ENCODE peak calls at places on chromosomes 16 and 17, in five cellular contexts. U is dorsolateral prefrontal cortex, S is stomach, W is cardiac muscle cell, F is transverse colon. C is an unnamed sample.
A peak's percentile ranks its signal among the peaks of the same experiment; 100 is the strongest.

GRCh38 chr17:17140590-17140980 is 65.5 kb downstream of the PLD6 start:
- DNase-seq in U (no peak), S (no peak), F (no peak), W (no peak), C (peak; percentile 40)

GRCh38 chr17:50636145-50636803 is 1.6 kb downstream of the ABCC3 start:
- DNase-seq in U (no peak), S (peak; percentile 56), F (no peak), W (no peak), C (peak; percentile 37)

GRCh38 chr16:79379083-79379482 is 221.5 kb downstream of the MAF start:
- DNase-seq in S (no peak), F (no peak), W (no peak), U (no peak), C (no peak)

GRCh38 chr17:14296511-14296910 is 4.4 kb upstream of the HS3ST3B1 start:
- DNase-seq in F (no peak), U (no peak), W (no peak), S (no peak), C (no peak)

GRCh38 chr17:40475234-40476210 is 25.9 kb downstream of the TNS4 start:
- DNase-seq in W (no peak), U (no peak), F (no peak), S (no peak), C (no peak)

GRCh38 chr16:86052115-86052670 is 153.2 kb downstream of the IRF8 start:
- DNase-seq in W (no peak), F (no peak), U (no peak), S (no peak), C (no peak)

GRCh38 chr17:17491546-17491988 is 4.6 kb downstream of the RASD1 start:
- DNase-seq in F (no peak), U (no peak), W (no peak), S (no peak), C (no peak)

GRCh38 chr17:38730526-38731379 is 612 bp downstream of the CISD3 start:
- DNase-seq in W (peak; percentile 47), U (peak; percentile 60), F (peak; percentile 95), S (peak; percentile 95), C (peak; percentile 76)

GRCh38 chr17:78888911-78889496 is 14.0 kb downstream of the CEP295NL start:
- DNase-seq in S (no peak), U (no peak), F (no peak), W (no peak), C (no peak)

GRCh38 chr16:67931712-67932461 is at the start of gene CTRL:
- DNase-seq in F (no peak), S (no peak), W (no peak), U (no peak), C (no peak)

GRCh38 chr17:71188811-71189492 is 931.9 kb upstream of the SOX9 start:
- DNase-seq in F (no peak), S (no peak), U (no peak), W (no peak), C (peak; percentile 86)

GRCh38 chr17:55334285-55334684 is 69.5 kb downstream of the HLF start:
- DNase-seq in W (no peak), F (no peak), S (no peak), U (no peak), C (no peak)

GRCh38 chr17:1574697-1575471 is 12.3 kb upstream of the PITPNA start:
- DNase-seq in W (no peak), U (no peak), F (no peak), S (no peak), C (no peak)
- H3K4me3 ChIP-seq in W (no peak overlapping the region), U (no peak overlapping the region), F (no peak overlapping the region), S (no peak overlapping the region), C (no peak overlapping the region)

GRCh38 chr17:28951991-28952975 is 965 bp upstream of the PHF12 start:
- DNase-seq in F (peak; percentile 98), S (peak; percentile 96), U (peak; percentile 98), W (peak; percentile 99), C (peak; percentile 99)
- TF ChIP-seq CTCF in F (no peak), S (no peak), U (peak; percentile 36), W (no peak), C (no peak)

DNA sequence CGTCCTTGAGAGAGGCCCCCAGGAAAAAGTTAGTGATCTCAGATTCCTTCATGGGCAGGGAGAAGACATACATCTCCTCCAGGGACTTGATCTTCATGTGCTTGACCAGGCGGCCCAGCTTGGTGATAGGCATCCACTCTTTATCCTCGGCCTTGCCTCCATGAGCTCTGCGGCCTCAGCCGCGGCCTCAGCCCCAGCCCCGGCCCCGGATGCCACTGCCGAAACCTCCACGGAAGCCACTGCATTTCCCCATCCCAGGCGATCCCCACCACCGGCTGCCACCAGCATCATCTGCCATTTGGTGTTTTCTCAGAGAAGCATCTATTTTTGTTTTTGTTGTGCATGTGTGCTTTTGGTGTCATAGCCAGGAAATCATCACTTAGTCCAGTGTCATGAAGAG is 16.7 kb upstream of the DHRS11 start:
- DNase-seq in S (no peak), F (no peak), U (no peak), W (no peak), C (no peak)
- H3K4me3 ChIP-seq in S (no peak overlapping the region), F (no peak overlapping the region), U (no peak overlapping the region), W (no peak overlapping the region), C (no peak overlapping the region)

GRCh38 chr16:2473999-2474876 is 689 bp upstream of the TBC1D24 start:
- DNase-seq in S (peak; percentile 60), U (peak; percentile 59), F (peak; percentile 62), W (peak; percentile 74), C (peak; percentile 44)
- TF ChIP-seq CTCF in S (peak; percentile 12), U (peak; percentile 45), F (peak; percentile 44), W (peak; percentile 8), C (peak; percentile 16)

DNA sequence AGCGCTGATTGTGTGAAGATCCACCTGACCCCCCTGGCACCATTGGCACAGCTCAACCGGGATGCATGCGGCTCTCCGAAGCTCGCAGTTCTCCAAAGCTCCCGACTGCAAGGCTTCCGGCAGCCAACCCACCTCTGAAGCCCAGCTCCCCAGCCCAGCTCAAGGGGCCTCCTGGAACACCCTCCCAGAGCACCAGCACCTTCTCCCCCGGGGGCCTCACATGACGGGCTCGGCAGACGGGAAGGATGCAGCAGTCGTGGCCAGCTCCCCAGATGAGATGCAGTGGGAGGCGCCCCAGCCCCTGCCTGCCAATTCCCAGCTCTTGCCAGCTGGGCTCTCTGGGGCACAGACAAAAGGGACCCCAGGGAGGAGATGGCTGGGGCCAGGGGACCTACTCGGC is 215.3 kb downstream of the ZNF423 start:
- DNase-seq in F (no peak), W (no peak), S (no peak), U (no peak), C (no peak)
- H3K4me3 ChIP-seq in F (no peak overlapping the region), W (no peak overlapping the region), S (no peak overlapping the region), U (no peak overlapping the region), C (no peak overlapping the region)

GRCh38 chr16:62067182-62067581 is 30.9 kb upstream of the CDH8 start:
- DNase-seq in S (no peak), W (no peak), U (no peak), F (no peak), C (no peak)

GRCh38 chr16:62064173-62064572 is 27.9 kb upstream of the CDH8 start:
- DNase-seq in F (no peak), S (no peak), W (no peak), U (no peak), C (no peak)

GRCh38 chr16:62067981-62068380 is 31.7 kb upstream of the CDH8 start:
- DNase-seq in F (no peak), W (no peak), U (no peak), S (no peak), C (no peak)

GRCh38 chr16:62066747-62067146 is 30.5 kb upstream of the CDH8 start:
- DNase-seq in F (no peak), W (no peak), S (no peak), U (no peak), C (no peak)

GRCh38 chr16:62068747-62069146 is 32.5 kb upstream of the CDH8 start:
- DNase-seq in F (no peak), S (no peak), W (no peak), U (no peak), C (no peak)
- TF ChIP-seq CTCF in F (no peak), S (no peak), W (no peak), U (no peak), C (no peak)

DNA sequence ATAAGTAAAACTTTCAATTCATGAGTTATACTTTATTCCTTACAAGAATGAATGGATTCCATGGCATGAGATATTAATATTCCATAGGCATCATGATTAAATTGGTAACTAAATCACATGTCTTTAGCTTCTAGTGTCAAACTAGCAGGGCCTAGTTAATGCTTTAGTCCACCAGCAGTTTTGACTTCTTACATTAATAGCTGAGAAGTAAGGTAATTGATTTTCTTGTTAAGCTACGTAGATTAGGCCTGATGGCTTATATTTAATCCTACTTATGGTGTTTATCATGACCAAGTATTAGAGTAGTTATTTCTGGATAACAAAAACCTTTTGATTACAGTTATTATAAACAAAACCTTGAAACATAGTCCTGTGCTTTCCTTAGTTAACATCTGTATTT is 184.4 kb downstream of the TANC2 start:
- DNase-seq in F (no peak), S (no peak), U (no peak), W (no peak), C (peak; percentile 33)
- H3K4me3 ChIP-seq in F (no peak overlapping the region), S (no peak overlapping the region), U (no peak overlapping the region), W (no peak overlapping the region), C (no peak overlapping the region)

GRCh38 chr16:75002474-75002873 is 3.6 kb downstream of the ZNRF1 start:
- DNase-seq in U (no peak), F (no peak), W (peak; percentile 63), S (no peak), C (no peak)

GRCh38 chr16:74999683-75000480 is 1.1 kb downstream of the ZNRF1 start:
- DNase-seq in W (peak; percentile 26), S (peak; percentile 65), F (peak; percentile 69), U (peak; percentile 58), C (no peak)

GRCh38 chr16:74999208-74999682 is 421 bp downstream of the ZNRF1 start:
- DNase-seq in U (peak; percentile 15), F (peak; percentile 29), S (no peak), W (no peak), C (no peak)

GRCh38 chr16:74998481-74999207 is at the start of gene ZNRF1:
- DNase-seq in U (peak; percentile 70), W (peak; percentile 92), F (peak; percentile 88), S (peak; percentile 86), C (peak; percentile 89)

GRCh38 chr16:75000481-75001081 is 1.8 kb downstream of the ZNRF1 start:
- DNase-seq in S (no peak), F (no peak), W (peak; percentile 29), U (peak; percentile 32), C (no peak)
- TF ChIP-seq CTCF in S (no peak), F (no peak), W (no peak), U (no peak), C (no peak)

GRCh38 chr16:674968-675883 is at the start of gene RHBDL1:
- DNase-seq in W (no peak), U (peak; percentile 51), S (no peak), F (peak; percentile 57), C (peak; percentile 42)
- H3K4me3 ChIP-seq in W (peak within 1 kb of the TSS; percentile 23), U (peak within 1 kb of the TSS; percentile 51), S (peak within 1 kb of the TSS; percentile 38), F (peak within 1 kb of the TSS; percentile 25), C (peak within 1 kb of the TSS; percentile 52)

GRCh38 chr17:76570457-76570856 is 15.2 kb downstream of the ST6GALNAC2 start:
- DNase-seq in S (no peak), U (no peak), F (no peak), W (no peak), C (no peak)
- TF ChIP-seq CTCF in S (no peak), U (no peak), F (no peak), W (no peak), C (no peak)